ENCODE peak calls at places on chromosomes 4 and X, in ten cellular contexts. One of them, this sample, is unnamed.

GRCh38 chr4:37685211-37685725 is 908 bp downstream of the RELL1 start:
- DNase-seq in PC-3: no peak
- DNase-seq in fibroblast of lung: peak
- DNase-seq in HepG2: no peak
- DNase-seq in PC-9: no peak
- DNase-seq in AG09309: peak
- DNase-seq in AG04450: peak
- DNase-seq in AG04449: no peak
- DNase-seq in A549: peak
- DNase-seq in neural progenitor cell: peak
- DNase-seq in this sample: peak

GRCh38 chrX:138775501-138775900 is 64.0 kb upstream of the FGF13 start:
- DNase-seq in PC-3: peak
- DNase-seq in fibroblast of lung: peak
- DNase-seq in HepG2: peak
- DNase-seq in PC-9: no peak
- DNase-seq in AG09309: no peak
- DNase-seq in AG04450: no peak
- DNase-seq in AG04449: no peak
- DNase-seq in A549: peak
- DNase-seq in neural progenitor cell: peak
- DNase-seq in this sample: peak

GRCh38 chrX:120604359-120604782 is 470 bp downstream of the MCTS1 start:
- DNase-seq in PC-3: peak
- DNase-seq in fibroblast of lung: peak
- DNase-seq in HepG2: peak
- DNase-seq in PC-9: peak
- DNase-seq in AG09309: peak
- DNase-seq in AG04450: no peak
- DNase-seq in AG04449: no peak
- DNase-seq in A549: peak
- DNase-seq in neural progenitor cell: peak
- DNase-seq in this sample: peak

GRCh38 chrX:12955882-12956703 is 18.8 kb upstream of the TMSB4X start:
- DNase-seq in PC-3: peak
- DNase-seq in fibroblast of lung: peak
- DNase-seq in HepG2: peak
- DNase-seq in PC-9: peak
- DNase-seq in AG09309: no peak
- DNase-seq in AG04450: no peak
- DNase-seq in AG04449: peak
- DNase-seq in A549: no peak
- DNase-seq in neural progenitor cell: no peak
- DNase-seq in this sample: peak

GRCh38 chrX:134247492-134247891 is 10.5 kb downstream of the CCDC160 start:
- DNase-seq in PC-3: no peak
- DNase-seq in fibroblast of lung: no peak
- DNase-seq in HepG2: no peak
- DNase-seq in PC-9: no peak
- DNase-seq in AG09309: no peak
- DNase-seq in AG04450: no peak
- DNase-seq in AG04449: no peak
- DNase-seq in A549: no peak
- DNase-seq in neural progenitor cell: no peak
- DNase-seq in this sample: no peak

GRCh38 chr4:20253272-20253798 is 1.6 kb downstream of the SLIT2 start:
- DNase-seq in PC-3: no peak
- DNase-seq in fibroblast of lung: peak
- DNase-seq in HepG2: no peak
- DNase-seq in PC-9: no peak
- DNase-seq in AG09309: no peak
- DNase-seq in AG04450: no peak
- DNase-seq in AG04449: no peak
- DNase-seq in A549: no peak
- DNase-seq in neural progenitor cell: no peak
- DNase-seq in this sample: no peak

GRCh38 chr4:157220026-157220881 is at the start of gene GRIA2:
- DNase-seq in PC-3: no peak
- DNase-seq in fibroblast of lung: peak
- DNase-seq in HepG2: peak
- DNase-seq in PC-9: no peak
- DNase-seq in AG09309: peak
- DNase-seq in AG04450: no peak
- DNase-seq in AG04449: no peak
- DNase-seq in A549: peak
- DNase-seq in neural progenitor cell: peak
- DNase-seq in this sample: peak

GRCh38 chrX:65596270-65596669 is 61.7 kb upstream of the LAS1L start:
- DNase-seq in PC-3: peak
- DNase-seq in fibroblast of lung: peak
- DNase-seq in HepG2: no peak
- DNase-seq in PC-9: no peak
- DNase-seq in AG09309: peak
- DNase-seq in AG04450: no peak
- DNase-seq in AG04449: no peak
- DNase-seq in A549: no peak
- DNase-seq in neural progenitor cell: no peak
- DNase-seq in this sample: no peak

DNA sequence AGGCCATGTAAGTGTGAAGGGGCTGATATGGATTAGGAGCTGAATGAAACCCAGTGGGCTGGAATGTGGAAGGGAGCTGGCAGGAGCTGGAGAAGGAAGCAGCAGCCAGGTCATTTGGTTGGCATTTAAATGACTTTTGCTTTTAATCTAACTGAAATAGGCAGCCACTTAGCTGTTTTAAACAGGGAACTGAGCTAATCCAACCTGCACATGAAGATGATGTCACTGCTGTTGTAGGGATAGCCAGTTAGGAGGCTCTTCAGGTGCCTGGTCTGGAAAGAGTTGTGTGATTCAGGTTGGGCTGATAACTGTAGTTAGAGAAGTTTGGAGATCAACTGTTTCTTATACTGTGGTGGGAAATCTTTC is 122.4 kb downstream of the PALLD start:
- DNase-seq in PC-3: peak
- DNase-seq in fibroblast of lung: peak
- DNase-seq in HepG2: no peak
- DNase-seq in PC-9: peak
- DNase-seq in AG09309: no peak
- DNase-seq in AG04450: no peak
- DNase-seq in AG04449: no peak
- DNase-seq in A549: no peak
- DNase-seq in neural progenitor cell: no peak
- DNase-seq in this sample: no peak
- H3K4me3 ChIP-seq in PC-3: no peak
- H3K4me3 ChIP-seq in fibroblast of lung: no peak
- H3K4me3 ChIP-seq in HepG2: no peak
- H3K4me3 ChIP-seq in PC-9: no peak
- H3K4me3 ChIP-seq in AG09309: no peak
- H3K4me3 ChIP-seq in AG04450: no peak
- H3K4me3 ChIP-seq in AG04449: no peak
- H3K4me3 ChIP-seq in A549: no peak
- H3K4me3 ChIP-seq in neural progenitor cell: no peak
- H3K4me3 ChIP-seq in this sample: no peak

GRCh38 chrX:153885968-153886903 is at the start of gene L1CAM:
- DNase-seq in PC-3: peak
- DNase-seq in fibroblast of lung: no peak
- DNase-seq in HepG2: no peak
- DNase-seq in PC-9: no peak
- DNase-seq in AG09309: no peak
- DNase-seq in AG04450: no peak
- DNase-seq in AG04449: no peak
- DNase-seq in A549: no peak
- DNase-seq in neural progenitor cell: peak
- DNase-seq in this sample: no peak
- H3K4me3 ChIP-seq in PC-3: peak
- H3K4me3 ChIP-seq in fibroblast of lung: no peak
- H3K4me3 ChIP-seq in HepG2: no peak
- H3K4me3 ChIP-seq in PC-9: no peak
- H3K4me3 ChIP-seq in AG09309: no peak
- H3K4me3 ChIP-seq in AG04450: no peak
- H3K4me3 ChIP-seq in AG04449: no peak
- H3K4me3 ChIP-seq in A549: peak
- H3K4me3 ChIP-seq in neural progenitor cell: peak
- H3K4me3 ChIP-seq in this sample: no peak

GRCh38 chr4:3682236-3683076 is 83.7 kb upstream of the ADRA2C start:
- DNase-seq in PC-3: no peak
- DNase-seq in fibroblast of lung: no peak
- DNase-seq in HepG2: no peak
- DNase-seq in PC-9: no peak
- DNase-seq in AG09309: no peak
- DNase-seq in AG04450: no peak
- DNase-seq in AG04449: no peak
- DNase-seq in A549: no peak
- DNase-seq in neural progenitor cell: no peak
- DNase-seq in this sample: no peak

GRCh38 chr4:3685081-3685645 is 81.0 kb upstream of the ADRA2C start:
- DNase-seq in PC-3: no peak
- DNase-seq in fibroblast of lung: no peak
- DNase-seq in HepG2: no peak
- DNase-seq in PC-9: no peak
- DNase-seq in AG09309: no peak
- DNase-seq in AG04450: no peak
- DNase-seq in AG04449: no peak
- DNase-seq in A549: no peak
- DNase-seq in neural progenitor cell: no peak
- DNase-seq in this sample: no peak

GRCh38 chr4:3684546-3684945 is 81.6 kb upstream of the ADRA2C start:
- DNase-seq in PC-3: no peak
- DNase-seq in fibroblast of lung: no peak
- DNase-seq in HepG2: no peak
- DNase-seq in PC-9: no peak
- DNase-seq in AG09309: no peak
- DNase-seq in AG04450: no peak
- DNase-seq in AG04449: no peak
- DNase-seq in A549: no peak
- DNase-seq in neural progenitor cell: no peak
- DNase-seq in this sample: no peak

GRCh38 chr4:3683744-3684421 is 82.3 kb upstream of the ADRA2C start:
- DNase-seq in PC-3: no peak
- DNase-seq in fibroblast of lung: no peak
- DNase-seq in HepG2: no peak
- DNase-seq in PC-9: no peak
- DNase-seq in AG09309: no peak
- DNase-seq in AG04450: no peak
- DNase-seq in AG04449: no peak
- DNase-seq in A549: no peak
- DNase-seq in neural progenitor cell: no peak
- DNase-seq in this sample: no peak

GRCh38 chr4:3683077-3683743 is 83.0 kb upstream of the ADRA2C start:
- DNase-seq in PC-3: no peak
- DNase-seq in fibroblast of lung: no peak
- DNase-seq in HepG2: no peak
- DNase-seq in PC-9: no peak
- DNase-seq in AG09309: no peak
- DNase-seq in AG04450: no peak
- DNase-seq in AG04449: no peak
- DNase-seq in A549: no peak
- DNase-seq in neural progenitor cell: no peak
- DNase-seq in this sample: no peak
- H3K4me3 ChIP-seq in PC-3: no peak
- H3K4me3 ChIP-seq in fibroblast of lung: no peak
- H3K4me3 ChIP-seq in HepG2: no peak
- H3K4me3 ChIP-seq in PC-9: no peak
- H3K4me3 ChIP-seq in AG09309: no peak
- H3K4me3 ChIP-seq in AG04450: no peak
- H3K4me3 ChIP-seq in AG04449: no peak
- H3K4me3 ChIP-seq in A549: no peak
- H3K4me3 ChIP-seq in neural progenitor cell: no peak
- H3K4me3 ChIP-seq in this sample: no peak

DNA sequence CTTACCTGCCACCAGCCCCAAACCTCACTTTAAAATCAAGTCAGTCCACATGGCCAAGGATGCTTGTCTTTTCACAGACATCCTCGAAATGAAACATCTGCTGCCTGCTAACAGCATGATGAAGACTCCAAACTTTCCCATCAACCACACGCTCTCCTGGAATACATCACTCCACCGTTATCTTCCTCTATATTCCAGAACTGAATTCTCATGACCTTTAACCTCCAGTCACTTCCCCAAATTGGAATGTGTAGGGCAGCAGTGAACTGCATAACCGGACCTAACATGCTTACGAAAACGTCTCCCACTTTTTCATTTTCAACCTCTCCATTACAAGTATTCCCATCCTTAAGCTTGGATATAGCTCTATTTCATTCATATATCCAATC is 30.7 kb upstream of the ZNF41 start:
- DNase-seq in PC-3: no peak
- DNase-seq in fibroblast of lung: peak
- DNase-seq in HepG2: no peak
- DNase-seq in PC-9: no peak
- DNase-seq in AG09309: no peak
- DNase-seq in AG04450: no peak
- DNase-seq in AG04449: no peak
- DNase-seq in A549: no peak
- DNase-seq in neural progenitor cell: no peak
- DNase-seq in this sample: no peak
- H3K4me3 ChIP-seq in PC-3: peak
- H3K4me3 ChIP-seq in fibroblast of lung: no peak
- H3K4me3 ChIP-seq in HepG2: no peak
- H3K4me3 ChIP-seq in PC-9: no peak
- H3K4me3 ChIP-seq in AG09309: peak
- H3K4me3 ChIP-seq in AG04450: peak
- H3K4me3 ChIP-seq in AG04449: peak
- H3K4me3 ChIP-seq in A549: peak
- H3K4me3 ChIP-seq in neural progenitor cell: peak
- H3K4me3 ChIP-seq in this sample: no peak

GRCh38 chr4:76588268-76588667 is 153.2 kb downstream of the SHROOM3 start:
- DNase-seq in PC-3: no peak
- DNase-seq in fibroblast of lung: no peak
- DNase-seq in HepG2: no peak
- DNase-seq in PC-9: no peak
- DNase-seq in AG09309: no peak
- DNase-seq in AG04450: no peak
- DNase-seq in AG04449: no peak
- DNase-seq in A549: no peak
- DNase-seq in neural progenitor cell: peak
- DNase-seq in this sample: no peak
- H3K4me3 ChIP-seq in PC-3: no peak
- H3K4me3 ChIP-seq in fibroblast of lung: no peak
- H3K4me3 ChIP-seq in HepG2: no peak
- H3K4me3 ChIP-seq in PC-9: no peak
- H3K4me3 ChIP-seq in AG09309: no peak
- H3K4me3 ChIP-seq in AG04450: no peak
- H3K4me3 ChIP-seq in AG04449: no peak
- H3K4me3 ChIP-seq in A549: no peak
- H3K4me3 ChIP-seq in neural progenitor cell: no peak
- H3K4me3 ChIP-seq in this sample: peak